ENCODE peak calls at places on chromosomes 12 and 14, in nine cellular contexts. B, S, X, T, C, P, O, Y and N are unnamed samples.

GRCh38 chr14:24052656-24053547 is 1.1 kb downstream of the CARMIL3 start:
- DNase-seq in Y (no peak), O (peak), S (no peak), P (peak), X (no peak), T (no peak), C (no peak), B (no peak), N (no peak)

GRCh38 chr12:57270966-57271470 is 20.0 kb upstream of the STAC3 start:
- DNase-seq in O (no peak), S (no peak), X (no peak), P (no peak), Y (no peak), C (no peak), B (no peak), T (no peak), N (no peak)

GRCh38 chr12:115852054-115852453 is 425.4 kb downstream of the MED13L start:
- DNase-seq in O (no peak), Y (no peak), B (no peak), S (no peak), P (no peak), T (no peak), C (no peak), X (no peak), N (no peak)

GRCh38 chr14:34374998-34375740 is 86.9 kb downstream of the SPTSSA start:
- DNase-seq in C (no peak), T (no peak), O (no peak), P (no peak), X (no peak), B (no peak), Y (no peak), S (no peak), N (no peak)

GRCh38 chr14:25431211-25432076 is 381.5 kb upstream of the STXBP6 start:
- DNase-seq in X (no peak), B (no peak), P (no peak), S (no peak), Y (peak), T (peak), O (no peak), C (no peak), N (no peak)

GRCh38 chr12:115922952-115923564 is 354.4 kb downstream of the MED13L start:
- DNase-seq in P (no peak), O (no peak), C (no peak), S (no peak), T (peak), X (no peak), Y (no peak), B (peak), N (no peak)

GRCh38 chr12:5965950-5966383 is 20.9 kb upstream of the ANO2 start:
- DNase-seq in X (peak), O (peak), S (peak), Y (peak), B (peak), P (peak), C (peak), T (peak), N (peak)

GRCh38 chr12:83954939-83955601 is 957.5 kb downstream of the SLC6A15 start:
- DNase-seq in C (no peak), Y (no peak), P (no peak), B (peak), S (no peak), O (no peak), T (no peak), X (no peak), N (no peak)

GRCh38 chr14:61218765-61219164 is 62.4 kb downstream of the TMEM30B start:
- DNase-seq in S (no peak), O (no peak), T (no peak), P (no peak), B (no peak), X (no peak), Y (no peak), C (peak), N (no peak)

GRCh38 chr14:68451676-68452387 is 341.0 kb downstream of the ZFP36L1 start:
- DNase-seq in P (no peak), B (no peak), X (peak), C (peak), S (no peak), T (no peak), Y (peak), O (no peak), N (no peak)

GRCh38 chr14:76644875-76645518 is 116.3 kb upstream of the VASH1 start:
- DNase-seq in X (peak), T (peak), B (peak), Y (peak), C (no peak), O (no peak), S (no peak), P (peak), N (no peak)

GRCh38 chr12:96187675-96188355 is 6.4 kb upstream of the ELK3 start:
- DNase-seq in B (no peak), O (no peak), T (no peak), C (no peak), S (no peak), Y (no peak), P (no peak), X (no peak), N (no peak)

GRCh38 chr14:67513631-67514108 is 19.4 kb upstream of the PLEKHH1 start:
- DNase-seq in B (no peak), S (no peak), Y (no peak), C (no peak), O (no peak), X (peak), P (no peak), T (no peak), N (no peak)

GRCh38 chr14:97346675-97347074 is 549.5 kb downstream of the VRK1 start:
- DNase-seq in S (no peak), T (no peak), B (no peak), O (no peak), C (no peak), X (no peak), P (no peak), Y (no peak), N (no peak)

GRCh38 chr12:53728206-53728605 is 954 bp upstream of the CALCOCO1 start:
- DNase-seq in C (no peak), P (no peak), Y (no peak), O (no peak), T (no peak), S (no peak), X (no peak), B (no peak), N (no peak)

GRCh38 chr12:50112456-50113218 is 601 bp downstream of the COX14 start:
- DNase-seq in B (peak), O (peak), P (no peak), X (no peak), S (no peak), C (no peak), T (peak), Y (no peak), N (peak)

GRCh38 chr12:65810036-65810435 is 14.2 kb upstream of the HMGA2 start:
- DNase-seq in Y (no peak), T (no peak), O (no peak), S (no peak), X (no peak), C (peak), B (no peak), P (no peak), N (no peak)

GRCh38 chr14:101602466-101602840 is 41.2 kb downstream of the DIO3 start:
- DNase-seq in X (no peak), P (no peak), O (no peak), Y (no peak), C (no peak), S (no peak), T (no peak), B (no peak), N (no peak)

GRCh38 chr12:52267266-52267665 is 7.2 kb upstream of the KRT86 start:
- DNase-seq in T (no peak), O (no peak), C (no peak), P (no peak), Y (no peak), S (no peak), X (no peak), B (no peak), N (no peak)

GRCh38 chr12:65656904-65657351 is 167.4 kb upstream of the HMGA2 start:
- DNase-seq in Y (no peak), S (no peak), T (no peak), X (no peak), C (peak), O (peak), P (no peak), B (peak), N (no peak)

GRCh38 chr14:67729072-67729561 is 27.4 kb downstream of the RDH12 start:
- DNase-seq in T (no peak), Y (peak), P (no peak), X (peak), B (no peak), O (no peak), C (no peak), S (no peak), N (no peak)

GRCh38 chr12:7042847-7043246 is 17.7 kb upstream of the C1S start:
- DNase-seq in X (no peak), C (no peak), O (no peak), S (peak), B (peak), T (peak), P (no peak), Y (no peak), N (no peak)

GRCh38 chr14:94936411-94936892 is 166.5 kb upstream of the GSC start:
- DNase-seq in C (peak), B (no peak), T (no peak), S (no peak), Y (no peak), O (no peak), X (peak), P (no peak), N (peak)

GRCh38 chr12:15883536-15883935 is 1.3 kb downstream of the STRAP start:
- DNase-seq in T (no peak), C (no peak), O (no peak), P (no peak), X (no peak), B (no peak), Y (no peak), S (no peak), N (no peak)

GRCh38 chr12:113165521-113166450 is 16.3 kb downstream of the CFAP73 start:
- DNase-seq in P (no peak), B (no peak), T (no peak), Y (peak), C (no peak), S (no peak), O (no peak), X (no peak), N (no peak)

GRCh38 chr12:84785951-84786350 is 126.6 kb downstream of the SLC6A15 start:
- DNase-seq in C (no peak), P (no peak), S (no peak), T (no peak), Y (no peak), B (peak), X (no peak), O (no peak), N (no peak)

GRCh38 chr14:64516969-64517368 is 12.4 kb downstream of the ZBTB1 start:
- DNase-seq in B (no peak), C (no peak), Y (no peak), T (no peak), O (no peak), S (no peak), X (no peak), P (no peak), N (no peak)

GRCh38 chr12:48021485-48022179 is 17.4 kb upstream of the COL2A1 start:
- DNase-seq in C (no peak), Y (peak), T (peak), P (no peak), S (no peak), X (no peak), O (no peak), B (peak), N (no peak)